ENCODE peak calls at places on chromosome X, in seven cellular contexts. C, X, S, G, A, Y and H are unnamed samples.
A peak's percentile ranks its signal among the peaks of the same experiment; 100 is the strongest.

GRCh38 chrX:67545772-67546495 is 2.1 kb downstream of the AR start:
- DNase-seq in Y (no peak), C (peak; percentile 33), G (no peak), S (peak; percentile 48), A (no peak), X (peak; percentile 20), H (no peak)

GRCh38 chrX:118862086-118862485 is 38.5 kb downstream of the ZCCHC12 start:
- DNase-seq in A (peak; percentile 22), Y (no peak), S (no peak), G (no peak), X (no peak), C (no peak), H (no peak)

GRCh38 chrX:122565952-122566351 is 618.1 kb upstream of the GRIA3 start:
- DNase-seq in Y (peak; percentile 95), S (no peak), A (no peak), X (no peak), G (no peak), C (no peak), H (no peak)

GRCh38 chrX:67614006-67614405 is 70.2 kb downstream of the AR start:
- DNase-seq in G (no peak), S (no peak), A (no peak), C (no peak), X (no peak), Y (peak; percentile 19), H (no peak)

GRCh38 chrX:11944486-11944885 is 186.4 kb downstream of the MSL3 start:
- DNase-seq in G (peak; percentile 3), C (no peak), Y (peak; percentile 82), X (no peak), A (peak; percentile 56), S (no peak), H (no peak)

GRCh38 chrX:123603516-123603915 is 129.3 kb downstream of the THOC2 start:
- DNase-seq in G (no peak), Y (no peak), X (no peak), S (no peak), A (no peak), C (no peak), H (no peak)

GRCh38 chrX:40079572-40079971 is 18.2 kb downstream of the BCOR start:
- DNase-seq in Y (no peak), S (no peak), G (no peak), C (no peak), X (no peak), A (peak; percentile 46), H (no peak)

GRCh38 chrX:37871626-37872302 is 24.4 kb upstream of the DYNLT3 start:
- DNase-seq in X (peak; percentile 42), S (no peak), C (peak; percentile 34), G (no peak), A (peak; percentile 60), Y (peak; percentile 89), H (no peak)

GRCh38 chrX:50157545-50158125 is 43.2 kb downstream of the AKAP4 start:
- DNase-seq in A (peak; percentile 33), C (no peak), S (no peak), X (peak; percentile 28), G (no peak), Y (peak; percentile 23), H (no peak)

GRCh38 chrX:30865612-30866011 is 23.4 kb downstream of the TAB3 start:
- DNase-seq in Y (no peak), X (no peak), A (no peak), G (no peak), S (no peak), C (no peak), H (no peak)

GRCh38 chrX:73850124-73851013 is 287.4 kb downstream of the CHIC1 start:
- DNase-seq in C (peak; percentile 45), Y (peak; percentile 51), S (no peak), A (peak; percentile 51), X (peak; percentile 62), G (no peak), H (no peak)

GRCh38 chrX:153245288-153245731 is 66.2 kb downstream of the MAGEA1 start:
- DNase-seq in X (no peak), S (no peak), C (no peak), Y (no peak), G (peak; percentile 60), A (peak; percentile 76), H (no peak)

GRCh38 chrX:151981129-151981528 is 6.7 kb upstream of the GABRE start:
- DNase-seq in A (no peak), X (no peak), C (no peak), S (no peak), G (no peak), Y (peak; percentile 77), H (no peak)

GRCh38 chrX:10620121-10620699 is at the start of gene MID1:
- DNase-seq in S (peak; percentile 64), G (no peak), A (peak; percentile 82), C (peak; percentile 69), X (peak; percentile 64), Y (peak; percentile 75), H (no peak)

GRCh38 chrX:153625271-153626024 is 21.6 kb upstream of the DUSP9 start:
- DNase-seq in C (peak; percentile 71), Y (no peak), S (peak; percentile 3), G (no peak), A (no peak), X (no peak), H (no peak)

GRCh38 chrX:134898450-134898849 is 92.3 kb upstream of the SMIM10 start:
- DNase-seq in X (no peak), C (no peak), Y (peak; percentile 34), A (peak; percentile 6), S (no peak), G (no peak), H (no peak)

GRCh38 chrX:124863303-124863702 is 456.4 kb upstream of the TEX13C start:
- DNase-seq in G (no peak), X (no peak), S (no peak), A (peak; percentile 2), Y (no peak), C (no peak), H (no peak)

GRCh38 chrX:69232945-69233344 is 67.7 kb upstream of the PJA1 start:
- DNase-seq in S (no peak), A (peak; percentile 88), Y (no peak), X (no peak), G (no peak), C (no peak), H (no peak)
- TF ChIP-seq CTCF in S (no peak), A (no peak), Y (no peak), X (no peak), G (no peak), C (no peak), H (no peak)

DNA sequence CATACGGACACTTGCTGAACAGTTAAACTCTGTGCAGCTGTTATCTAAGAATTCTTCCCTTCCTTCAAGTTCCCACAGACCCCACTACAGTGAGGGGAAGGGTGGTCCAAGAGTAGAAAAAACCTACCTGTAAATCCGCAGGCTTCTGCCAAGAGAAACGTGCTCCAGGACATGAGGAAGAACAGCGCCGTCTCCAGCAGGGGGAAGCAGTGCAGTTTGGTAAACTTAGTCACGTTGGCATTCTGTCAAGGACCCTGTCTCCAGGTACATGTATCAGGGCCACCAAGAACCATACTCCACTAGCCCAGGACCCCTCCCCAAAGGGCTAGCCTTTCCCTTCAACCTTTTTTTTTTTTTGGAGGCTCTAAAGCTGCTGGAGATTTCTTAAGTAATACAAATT is 79.9 kb downstream of the CHST7 start:
- DNase-seq in C (peak; percentile 24), X (no peak), S (peak; percentile 41), G (peak; percentile 5), A (peak; percentile 41), Y (no peak), H (no peak)
- TF ChIP-seq CTCF in C (no peak), X (no peak), S (peak; percentile 28), G (peak; percentile 46), A (peak; percentile 50), Y (peak; percentile 31), H (no peak)

GRCh38 chrX:137043736-137044135 is 9.9 kb upstream of the GPR101 start:
- DNase-seq in G (no peak), S (no peak), Y (no peak), C (no peak), X (no peak), A (no peak), H (no peak)
- TF ChIP-seq CTCF in G (no peak), S (no peak), Y (no peak), C (no peak), X (no peak), A (no peak), H (no peak)

DNA sequence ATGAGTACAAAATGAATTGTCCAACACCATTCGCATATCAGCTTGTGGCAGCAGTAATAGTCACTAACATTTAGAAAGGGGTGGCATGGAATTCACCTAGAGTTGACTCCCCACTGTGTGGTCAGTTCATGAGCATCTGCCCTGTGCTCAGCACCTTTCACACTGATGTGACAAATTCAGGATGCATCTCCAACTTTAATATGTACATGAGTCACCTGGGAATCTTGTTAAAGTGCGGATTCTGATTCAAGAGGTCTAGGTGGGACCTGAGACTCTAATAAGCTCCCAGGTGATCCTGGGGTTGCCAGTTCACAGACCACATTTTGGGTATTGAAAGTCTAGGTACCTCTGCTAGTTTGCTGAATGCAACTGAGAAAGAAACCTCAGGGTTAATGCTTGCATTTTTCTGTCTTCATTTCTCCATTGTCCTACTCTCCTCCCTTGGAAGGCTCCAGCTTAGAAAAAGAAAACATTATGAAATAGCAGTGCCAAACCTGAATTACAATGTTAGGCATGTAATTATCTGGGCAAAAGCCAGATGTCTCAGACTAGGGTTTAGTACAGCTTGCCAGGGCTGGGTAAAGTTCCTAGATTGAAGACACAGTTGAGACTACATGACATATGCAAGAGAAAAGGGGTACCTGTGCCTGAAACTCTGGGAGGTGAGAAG is 32.7 kb downstream of the TMSB4X start:
- DNase-seq in G (no peak), S (no peak), X (no peak), C (no peak), A (peak; percentile 24), Y (peak; percentile 61), H (no peak)
- TF ChIP-seq CTCF in G (no peak), S (no peak), X (no peak), C (no peak), A (no peak), Y (no peak), H (no peak)

DNA sequence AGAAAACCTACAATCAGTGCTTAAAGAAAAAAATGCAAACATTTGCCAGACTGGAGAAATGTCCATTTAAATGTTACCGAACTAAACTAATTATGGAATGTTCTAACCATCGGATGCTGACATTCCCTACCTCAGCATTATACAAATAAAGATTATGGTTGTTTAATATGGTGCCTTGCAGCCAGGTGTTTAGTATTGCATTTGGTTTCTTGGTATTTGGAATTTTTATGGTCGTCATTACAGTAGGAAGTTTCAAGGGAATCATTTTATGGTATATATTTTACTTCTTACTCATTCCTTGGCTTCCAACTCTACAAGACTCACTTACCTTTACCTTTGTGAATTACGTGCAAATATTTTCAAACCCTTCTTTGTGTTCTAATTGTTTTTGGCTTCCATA is 103.1 kb upstream of the PNPLA4 start:
- DNase-seq in C (no peak), A (no peak), X (no peak), S (no peak), Y (no peak), G (no peak), H (no peak)
- TF ChIP-seq CTCF in C (no peak), A (no peak), X (no peak), S (no peak), Y (no peak), G (no peak), H (no peak)

DNA sequence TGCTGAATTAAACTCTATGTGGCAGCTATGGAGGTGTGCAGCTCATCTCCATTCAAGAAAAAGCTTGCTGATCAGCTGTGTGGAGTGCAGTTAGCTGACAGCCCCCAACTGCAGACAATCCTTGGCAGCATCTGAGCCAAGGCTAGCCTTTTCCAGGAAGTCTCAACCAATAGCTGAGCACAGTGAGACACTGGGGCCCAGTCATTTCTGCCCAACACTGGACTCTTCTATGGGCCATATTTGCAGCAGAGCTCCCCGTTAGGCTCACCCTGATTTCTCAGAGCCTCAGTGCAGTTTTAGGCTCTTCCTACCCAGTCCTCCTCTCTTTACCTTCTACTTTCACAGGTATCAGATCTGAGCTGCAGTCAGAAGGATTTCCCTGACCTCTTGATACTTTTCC is 12.9 kb downstream of the DDX53 start:
- DNase-seq in G (no peak), C (no peak), S (no peak), Y (no peak), A (no peak), X (no peak), H (no peak)
- TF ChIP-seq CTCF in G (no peak), C (no peak), S (no peak), Y (no peak), A (no peak), X (no peak), H (no peak)